ENCODE peak calls at places on chromosomes 11 and 22, in six cellular contexts. One of them, this sample, is unnamed.

GRCh38 chr11:10108901-10109665 is 184.9 kb downstream of the SBF2 start:
- DNase-seq in non-pigmented ciliary epithelial cell: no peak
- DNase-seq in pancreas: no peak
- DNase-seq in cardiac fibroblast: peak
- DNase-seq in posterior cingulate gyrus: no peak
- DNase-seq in HFF-Myc: no peak
- DNase-seq in this sample: peak

GRCh38 chr11:111878385-111878765 is 590 bp downstream of the FDXACB1 start:
- DNase-seq in non-pigmented ciliary epithelial cell: no peak
- DNase-seq in pancreas: no peak
- DNase-seq in cardiac fibroblast: peak
- DNase-seq in posterior cingulate gyrus: no peak
- DNase-seq in HFF-Myc: peak
- DNase-seq in this sample: peak

GRCh38 chr22:43060213-43060612 is 29.0 kb downstream of the TTLL1 start:
- DNase-seq in non-pigmented ciliary epithelial cell: no peak
- DNase-seq in pancreas: peak
- DNase-seq in cardiac fibroblast: peak
- DNase-seq in posterior cingulate gyrus: no peak
- DNase-seq in HFF-Myc: no peak
- DNase-seq in this sample: peak

GRCh38 chr11:75063732-75064314 is 32.9 kb downstream of the OR2AT4 start:
- DNase-seq in non-pigmented ciliary epithelial cell: no peak
- DNase-seq in pancreas: no peak
- DNase-seq in cardiac fibroblast: no peak
- DNase-seq in posterior cingulate gyrus: no peak
- DNase-seq in HFF-Myc: no peak
- DNase-seq in this sample: no peak

GRCh38 chr11:100969008-100969407 is 160.6 kb downstream of the PGR start:
- DNase-seq in non-pigmented ciliary epithelial cell: no peak
- DNase-seq in pancreas: no peak
- DNase-seq in cardiac fibroblast: no peak
- DNase-seq in posterior cingulate gyrus: no peak
- DNase-seq in HFF-Myc: no peak
- DNase-seq in this sample: no peak

GRCh38 chr11:108160970-108161566 is 39.7 kb downstream of the ACAT1 start:
- DNase-seq in non-pigmented ciliary epithelial cell: no peak
- DNase-seq in pancreas: no peak
- DNase-seq in cardiac fibroblast: no peak
- DNase-seq in posterior cingulate gyrus: no peak
- DNase-seq in HFF-Myc: no peak
- DNase-seq in this sample: no peak

GRCh38 chr11:68532719-68533369 is 72.3 kb downstream of the PPP6R3 start:
- DNase-seq in non-pigmented ciliary epithelial cell: no peak
- DNase-seq in pancreas: no peak
- DNase-seq in cardiac fibroblast: no peak
- DNase-seq in posterior cingulate gyrus: no peak
- DNase-seq in HFF-Myc: no peak
- DNase-seq in this sample: no peak

GRCh38 chr22:37260939-37261338 is 16.9 kb upstream of the RAC2 start:
- DNase-seq in non-pigmented ciliary epithelial cell: no peak
- DNase-seq in pancreas: peak
- DNase-seq in cardiac fibroblast: peak
- DNase-seq in posterior cingulate gyrus: peak
- DNase-seq in HFF-Myc: no peak
- DNase-seq in this sample: peak

GRCh38 chr11:561148-562003 is 606 bp downstream of the RASSF7 start:
- DNase-seq in non-pigmented ciliary epithelial cell: no peak
- DNase-seq in pancreas: peak
- DNase-seq in cardiac fibroblast: no peak
- DNase-seq in posterior cingulate gyrus: no peak
- DNase-seq in HFF-Myc: no peak
- DNase-seq in this sample: peak

GRCh38 chr11:12829131-12829530 is 154.9 kb downstream of the TEAD1 start:
- DNase-seq in non-pigmented ciliary epithelial cell: no peak
- DNase-seq in pancreas: no peak
- DNase-seq in cardiac fibroblast: no peak
- DNase-seq in posterior cingulate gyrus: no peak
- DNase-seq in HFF-Myc: no peak
- DNase-seq in this sample: peak

GRCh38 chr11:132263875-132264274 is 893.5 kb downstream of the NTM start:
- DNase-seq in non-pigmented ciliary epithelial cell: no peak
- DNase-seq in pancreas: no peak
- DNase-seq in cardiac fibroblast: no peak
- DNase-seq in posterior cingulate gyrus: no peak
- DNase-seq in HFF-Myc: no peak
- DNase-seq in this sample: no peak

GRCh38 chr11:75673977-75674582 is 5.2 kb upstream of the MAP6 start:
- DNase-seq in non-pigmented ciliary epithelial cell: no peak
- DNase-seq in pancreas: no peak
- DNase-seq in cardiac fibroblast: peak
- DNase-seq in posterior cingulate gyrus: no peak
- DNase-seq in HFF-Myc: peak
- DNase-seq in this sample: no peak

GRCh38 chr11:23856654-23857053 is 640.2 kb upstream of the LUZP2 start:
- DNase-seq in non-pigmented ciliary epithelial cell: peak
- DNase-seq in pancreas: no peak
- DNase-seq in cardiac fibroblast: peak
- DNase-seq in posterior cingulate gyrus: no peak
- DNase-seq in HFF-Myc: no peak
- DNase-seq in this sample: peak

GRCh38 chr22:20550851-20551744 is 43.7 kb downstream of the MED15 start:
- DNase-seq in non-pigmented ciliary epithelial cell: no peak
- DNase-seq in pancreas: no peak
- DNase-seq in cardiac fibroblast: peak
- DNase-seq in posterior cingulate gyrus: peak
- DNase-seq in HFF-Myc: no peak
- DNase-seq in this sample: peak

GRCh38 chr11:61505640-61506155 is 2.9 kb upstream of the LRRC10B start:
- DNase-seq in non-pigmented ciliary epithelial cell: no peak
- DNase-seq in pancreas: no peak
- DNase-seq in cardiac fibroblast: no peak
- DNase-seq in posterior cingulate gyrus: peak
- DNase-seq in HFF-Myc: no peak
- DNase-seq in this sample: peak

GRCh38 chr11:105334025-105334714 is 194.6 kb upstream of the CARD18 start:
- DNase-seq in non-pigmented ciliary epithelial cell: no peak
- DNase-seq in pancreas: no peak
- DNase-seq in cardiac fibroblast: no peak
- DNase-seq in posterior cingulate gyrus: peak
- DNase-seq in HFF-Myc: no peak
- DNase-seq in this sample: no peak

GRCh38 chr22:32831571-32831970 is 30.1 kb downstream of the TIMP3 start:
- DNase-seq in non-pigmented ciliary epithelial cell: no peak
- DNase-seq in pancreas: no peak
- DNase-seq in cardiac fibroblast: no peak
- DNase-seq in posterior cingulate gyrus: no peak
- DNase-seq in HFF-Myc: no peak
- DNase-seq in this sample: no peak

GRCh38 chr22:44449061-44449682 is 48.9 kb downstream of the RTL6 start:
- DNase-seq in non-pigmented ciliary epithelial cell: peak
- DNase-seq in pancreas: no peak
- DNase-seq in cardiac fibroblast: peak
- DNase-seq in posterior cingulate gyrus: no peak
- DNase-seq in HFF-Myc: peak
- DNase-seq in this sample: peak

GRCh38 chr11:80826808-80827207 is 1386.0 kb upstream of the TENM4 start:
- DNase-seq in non-pigmented ciliary epithelial cell: no peak
- DNase-seq in pancreas: no peak
- DNase-seq in cardiac fibroblast: no peak
- DNase-seq in posterior cingulate gyrus: no peak
- DNase-seq in HFF-Myc: no peak
- DNase-seq in this sample: no peak